ENCODE peak calls at places on chromosomes 13 and 19, in nine cellular contexts. F is lower leg skin, L is Caco-2, C is Calu3, K is lung, H is tibial artery, W is lung microvascular endothelial cell, O is fibroblast of mammary gland, M is T-helper 2 cell. V is an unnamed sample.

GRCh38 chr13:23771966-23772365 is 117.2 kb downstream of the MIPEP start:
- DNase-seq in F (no peak), L (no peak), C (no peak), K (no peak), H (no peak), W (no peak), O (peak), M (no peak), V (no peak)

GRCh38 chr13:51849145-51850101 is 4.4 kb upstream of the TMEM272 start:
- DNase-seq in F (no peak), L (no peak), C (no peak), K (no peak), H (no peak), W (peak), O (peak), M (no peak), V (no peak)

GRCh38 chr13:39417131-39417530 is 185.9 kb downstream of the LHFPL6 start:
- DNase-seq in F (no peak), L (no peak), C (no peak), K (no peak), H (no peak), W (no peak), O (no peak), M (no peak), V (no peak)

GRCh38 chr19:55358943-55359908 is 3.8 kb downstream of the GARIN5B start:
- DNase-seq in F (no peak), L (no peak), C (no peak), K (no peak), H (no peak), W (peak), O (no peak), M (no peak), V (no peak)

GRCh38 chr19:46621191-46622117 is 3.4 kb downstream of the PTGIR start:
- DNase-seq in F (no peak), L (no peak), C (no peak), K (no peak), H (peak), W (no peak), O (no peak), M (no peak), V (no peak)

GRCh38 chr13:51683537-51684050 is 99.3 kb downstream of the WDFY2 start:
- DNase-seq in F (no peak), L (no peak), C (no peak), K (no peak), H (no peak), W (no peak), O (no peak), M (no peak), V (no peak)

GRCh38 chr13:27789495-27790303 is 2.6 kb upstream of the GSX1 start:
- DNase-seq in F (peak), L (no peak), C (peak), K (no peak), H (no peak), W (no peak), O (no peak), M (no peak), V (no peak)

GRCh38 chr19:48674216-48674809 is 1.5 kb upstream of the NTN5 start:
- DNase-seq in F (no peak), L (no peak), C (no peak), K (no peak), H (no peak), W (no peak), O (no peak), M (no peak), V (no peak)

GRCh38 chr13:99316657-99317244 is 9.6 kb upstream of the GPR183 start:
- DNase-seq in F (no peak), L (no peak), C (no peak), K (peak), H (no peak), W (no peak), O (no peak), M (no peak), V (no peak)

GRCh38 chr19:55376381-55376933 is at the start of gene TMEM190:
- DNase-seq in F (no peak), L (no peak), C (peak), K (no peak), H (no peak), W (no peak), O (no peak), M (no peak), V (no peak)

GRCh38 chr19:28990522-28990921 is 222.4 kb downstream of the UQCRFS1 start:
- DNase-seq in F (no peak), L (no peak), C (no peak), K (no peak), H (no peak), W (no peak), O (no peak), M (no peak), V (no peak)

GRCh38 chr19:50817941-50818858 is 5.4 kb downstream of the KLK1 start:
- DNase-seq in F (no peak), L (peak), C (peak), K (peak), H (no peak), W (no peak), O (peak), M (no peak), V (no peak)

GRCh38 chr19:43316591-43317319 is 36.7 kb upstream of the CD177 start:
- DNase-seq in F (no peak), L (peak), C (peak), K (no peak), H (no peak), W (peak), O (peak), M (no peak), V (no peak)

GRCh38 chr19:17079710-17080440 is 4.3 kb downstream of the MYO9B start:
- DNase-seq in F (peak), L (no peak), C (peak), K (peak), H (peak), W (peak), O (peak), M (peak), V (peak)

GRCh38 chr19:30092721-30093569 is 150.9 kb downstream of the URI1 start:
- DNase-seq in F (no peak), L (no peak), C (no peak), K (no peak), H (no peak), W (no peak), O (no peak), M (no peak), V (no peak)

GRCh38 chr13:37014609-37015008 is 14.0 kb downstream of the EXOSC8 start:
- DNase-seq in F (no peak), L (no peak), C (no peak), K (no peak), H (no peak), W (no peak), O (no peak), M (no peak), V (no peak)